ENCODE peak calls at places on chromosomes 12 and 14, in seven cellular contexts. One of them, this sample, is unnamed.

GRCh38 chr14:74671789-74672188 is 41.1 kb downstream of the AREL1 start:
- DNase-seq in GM23338: no peak
- DNase-seq in hypothalamus: no peak
- DNase-seq in LoVo: no peak
- DNase-seq in NCI-H460: no peak
- DNase-seq in brain microvascular endothelial cell: peak
- DNase-seq in HTR-8/SVneo: no peak
- DNase-seq in this sample: no peak

GRCh38 chr14:90797451-90797850 is 18.8 kb downstream of the TTC7B start:
- DNase-seq in HTR-8/SVneo: no peak
- DNase-seq in GM23338: no peak
- DNase-seq in NCI-H460: no peak
- DNase-seq in LoVo: no peak
- DNase-seq in hypothalamus: no peak
- DNase-seq in brain microvascular endothelial cell: no peak
- DNase-seq in this sample: no peak

GRCh38 chr14:100072783-100073346 is 7.6 kb downstream of the EVL start:
- DNase-seq in NCI-H460: no peak
- DNase-seq in HTR-8/SVneo: no peak
- DNase-seq in GM23338: peak
- DNase-seq in hypothalamus: no peak
- DNase-seq in LoVo: no peak
- DNase-seq in brain microvascular endothelial cell: no peak
- DNase-seq in this sample: no peak

GRCh38 chr14:70809238-70810214 is at the start of gene MAP3K9:
- DNase-seq in HTR-8/SVneo: peak
- DNase-seq in brain microvascular endothelial cell: peak
- DNase-seq in NCI-H460: peak
- DNase-seq in GM23338: peak
- DNase-seq in hypothalamus: peak
- DNase-seq in LoVo: peak
- DNase-seq in this sample: peak

GRCh38 chr14:53011053-53011462 is 60.2 kb upstream of the FERMT2 start:
- DNase-seq in GM23338: peak
- DNase-seq in NCI-H460: peak
- DNase-seq in brain microvascular endothelial cell: peak
- DNase-seq in HTR-8/SVneo: peak
- DNase-seq in LoVo: peak
- DNase-seq in hypothalamus: no peak
- DNase-seq in this sample: peak

GRCh38 chr12:95815635-95816212 is 25.2 kb upstream of the NTN4 start:
- DNase-seq in HTR-8/SVneo: peak
- DNase-seq in NCI-H460: peak
- DNase-seq in hypothalamus: no peak
- DNase-seq in GM23338: peak
- DNase-seq in brain microvascular endothelial cell: no peak
- DNase-seq in LoVo: peak
- DNase-seq in this sample: no peak

GRCh38 chr14:73715707-73716106 is 1.5 kb upstream of the PNMA1 start:
- DNase-seq in HTR-8/SVneo: no peak
- DNase-seq in GM23338: no peak
- DNase-seq in NCI-H460: no peak
- DNase-seq in LoVo: no peak
- DNase-seq in brain microvascular endothelial cell: no peak
- DNase-seq in hypothalamus: no peak
- DNase-seq in this sample: no peak

GRCh38 chr12:89156862-89157262 is 195.4 kb downstream of the DUSP6 start:
- DNase-seq in brain microvascular endothelial cell: no peak
- DNase-seq in hypothalamus: no peak
- DNase-seq in NCI-H460: no peak
- DNase-seq in LoVo: no peak
- DNase-seq in HTR-8/SVneo: no peak
- DNase-seq in GM23338: no peak
- DNase-seq in this sample: no peak

GRCh38 chr12:3218846-3219632 is 141.9 kb downstream of the TSPAN9 start:
- DNase-seq in LoVo: no peak
- DNase-seq in HTR-8/SVneo: no peak
- DNase-seq in GM23338: no peak
- DNase-seq in brain microvascular endothelial cell: no peak
- DNase-seq in NCI-H460: no peak
- DNase-seq in hypothalamus: no peak
- DNase-seq in this sample: no peak

GRCh38 chr12:106601031-106601430 is 18.2 kb downstream of the RFX4 start:
- DNase-seq in brain microvascular endothelial cell: no peak
- DNase-seq in GM23338: peak
- DNase-seq in HTR-8/SVneo: no peak
- DNase-seq in LoVo: no peak
- DNase-seq in NCI-H460: no peak
- DNase-seq in hypothalamus: no peak
- DNase-seq in this sample: no peak

GRCh38 chr12:88362439-88362838 is 217.8 kb downstream of the KITLG start:
- DNase-seq in NCI-H460: no peak
- DNase-seq in HTR-8/SVneo: no peak
- DNase-seq in brain microvascular endothelial cell: no peak
- DNase-seq in LoVo: no peak
- DNase-seq in hypothalamus: no peak
- DNase-seq in GM23338: no peak
- DNase-seq in this sample: no peak